ENCODE peak calls at places on chromosomes 5 and 9, in ten cellular contexts. W is MM.1S; I is adrenal gland; U is tibial artery; Z is CD4-positive, alpha-beta memory T cell; T is brain microvascular endothelial cell; A is PC-3; P is ascending aorta; J is SJCRH30; O is Peyer's patch. E is an unnamed sample.

GRCh38 chr5:115857621-115858349 is 16.1 kb downstream of the AP3S1 start:
- DNase-seq in J (no peak), O (no peak), P (no peak), Z (no peak), W (no peak), I (no peak), A (peak; percentile 81), T (peak; percentile 72), U (no peak), E (no peak)

GRCh38 chr5:178114325-178115135 is 1.2 kb downstream of the N4BP3 start:
- DNase-seq in Z (peak; percentile 54), P (no peak), W (no peak), I (no peak), O (peak; percentile 67), U (no peak), J (peak; percentile 59), T (no peak), A (no peak), E (no peak)

GRCh38 chr5:157961828-157962390 is 103.0 kb upstream of the CLINT1 start:
- DNase-seq in O (no peak), J (no peak), T (no peak), I (no peak), P (no peak), Z (no peak), U (no peak), W (no peak), A (no peak), E (no peak)

GRCh38 chr5:1737790-1738405 is 61.7 kb downstream of the MRPL36 start:
- DNase-seq in A (peak; percentile 53), O (peak; percentile 51), T (peak; percentile 18), J (peak; percentile 13), U (no peak), W (peak; percentile 56), I (peak; percentile 40), Z (peak; percentile 52), P (no peak), E (peak; percentile 48)

GRCh38 chr5:132283423-132284043 is 10.7 kb upstream of the SLC22A4 start:
- DNase-seq in P (no peak), O (no peak), T (peak; percentile 79), Z (no peak), A (peak; percentile 47), J (peak; percentile 85), U (no peak), W (no peak), I (peak; percentile 83), E (no peak)

GRCh38 chr5:63263409-63263808 is 684.8 kb downstream of the LRRC70 start:
- DNase-seq in I (no peak), P (no peak), O (no peak), Z (no peak), A (no peak), T (no peak), J (no peak), W (no peak), U (no peak), E (no peak)

GRCh38 chr9:87570000-87570834 is 72.5 kb downstream of the DAPK1 start:
- DNase-seq in W (no peak), U (no peak), J (no peak), P (no peak), T (no peak), O (no peak), I (no peak), Z (no peak), A (no peak), E (no peak)

GRCh38 chr9:134031783-134032182 is 6.5 kb downstream of the BRD3OS start:
- DNase-seq in T (no peak), J (no peak), O (no peak), W (no peak), A (no peak), U (no peak), I (no peak), P (no peak), Z (no peak), E (no peak)

GRCh38 chr5:994272-994607 is 14.4 kb upstream of the NKD2 start:
- DNase-seq in I (no peak), J (no peak), W (no peak), T (no peak), O (no peak), P (peak; percentile 2), U (peak; percentile 29), A (no peak), Z (no peak), E (no peak)

GRCh38 chr5:151048526-151048925 is 28.1 kb downstream of the GPX3 start:
- DNase-seq in A (peak; percentile 50), I (no peak), U (no peak), Z (no peak), W (no peak), J (no peak), P (no peak), O (no peak), T (no peak), E (no peak)

GRCh38 chr5:168136340-168136739 is 155.1 kb upstream of the WWC1 start:
- DNase-seq in T (no peak), A (no peak), I (no peak), Z (no peak), P (no peak), J (no peak), W (no peak), U (no peak), O (no peak), E (no peak)

GRCh38 chr5:74543162-74543995 is 97.1 kb downstream of the ENC1 start:
- DNase-seq in J (peak; percentile 88), W (no peak), P (no peak), Z (no peak), O (no peak), I (peak; percentile 29), A (peak; percentile 92), U (no peak), T (peak; percentile 84), E (no peak)

GRCh38 chr5:112371054-112371453 is 48.0 kb downstream of the EPB41L4A start:
- DNase-seq in Z (no peak), U (no peak), A (no peak), W (no peak), I (no peak), J (no peak), T (no peak), O (no peak), P (no peak), E (no peak)
- H3K4me3 ChIP-seq in Z (no peak overlapping the region), U (no peak overlapping the region), A (no peak overlapping the region), W (no peak overlapping the region), I (no peak overlapping the region), J (no peak overlapping the region), T (no peak overlapping the region), O (no peak overlapping the region), P (no peak overlapping the region), E (no peak overlapping the region)

DNA sequence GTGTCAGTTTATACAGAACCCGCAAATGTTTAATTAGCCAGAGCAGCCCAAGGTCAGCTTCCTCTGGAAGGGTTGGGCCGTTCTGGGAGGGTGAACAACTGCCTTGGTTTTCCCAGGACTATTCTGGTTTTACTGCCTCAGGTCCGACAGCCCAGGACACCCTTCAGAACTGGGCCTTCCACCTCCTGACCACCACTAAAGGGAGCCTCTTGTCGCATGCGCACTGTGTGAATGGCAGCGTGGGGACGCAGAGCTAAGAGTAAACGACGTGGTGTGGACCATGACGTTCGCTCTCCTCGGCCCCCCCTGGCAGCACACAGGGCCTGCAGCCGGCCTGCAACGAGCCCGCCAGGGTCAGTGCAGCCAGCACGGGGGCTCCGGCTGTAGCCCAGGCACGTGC is 214.9 kb downstream of the FANCC start:
- DNase-seq in U (no peak), I (no peak), O (no peak), J (no peak), W (no peak), P (no peak), T (no peak), Z (no peak), A (no peak), E (no peak)
- H3K27ac ChIP-seq in U (peak overlapping the region; percentile 93), I (no peak overlapping the region), O (no peak overlapping the region), J (no peak overlapping the region), W (no peak overlapping the region), P (peak overlapping the region; percentile 95), T (no peak overlapping the region), Z (no peak overlapping the region), A (no peak overlapping the region), E (no peak overlapping the region)

DNA sequence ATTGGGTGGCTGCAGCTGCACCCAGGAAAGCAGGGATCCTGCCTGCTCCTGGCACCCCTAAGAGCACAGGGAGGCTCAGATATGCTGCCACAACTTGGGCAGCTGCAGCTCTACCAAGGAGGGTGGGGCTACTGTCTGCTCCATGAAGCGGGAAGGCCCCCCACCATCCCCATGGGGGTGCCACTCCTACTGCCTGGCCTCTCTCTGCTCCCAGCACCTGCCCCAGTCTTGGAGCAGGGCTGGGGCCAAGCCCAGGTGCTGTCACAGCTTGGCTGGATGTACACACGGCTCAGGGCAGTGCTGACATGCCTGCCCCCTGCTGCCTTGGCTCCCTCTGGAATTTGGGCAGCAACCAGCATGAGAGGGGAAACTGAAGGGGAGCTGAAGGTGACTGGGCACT is 214.7 kb upstream of the PLPPR1 start:
- DNase-seq in U (no peak), O (no peak), P (no peak), W (no peak), Z (no peak), A (no peak), T (no peak), J (no peak), I (no peak), E (no peak)
- H3K4me3 ChIP-seq in U (no peak overlapping the region), O (no peak overlapping the region), P (no peak overlapping the region), W (no peak overlapping the region), Z (no peak overlapping the region), A (no peak overlapping the region), T (no peak overlapping the region), J (no peak overlapping the region), I (no peak overlapping the region), E (no peak overlapping the region)

GRCh38 chr9:14156046-14156445 is 157.9 kb downstream of the NFIB start:
- DNase-seq in W (peak; percentile 73), P (no peak), A (no peak), U (no peak), I (no peak), T (no peak), J (no peak), Z (no peak), O (no peak), E (no peak)
- H3K27ac ChIP-seq in W (no peak overlapping the region), P (no peak overlapping the region), A (no peak overlapping the region), U (no peak overlapping the region), I (no peak overlapping the region), T (no peak overlapping the region), J (no peak overlapping the region), Z (no peak overlapping the region), O (no peak overlapping the region), E (no peak overlapping the region)

GRCh38 chr5:34524123-34524522 is 132.0 kb upstream of the RAI14 start:
- DNase-seq in W (no peak), T (peak; percentile 85), J (no peak), I (peak; percentile 81), Z (no peak), O (no peak), A (peak; percentile 85), P (no peak), U (no peak), E (no peak)
- H3K4me3 ChIP-seq in W (no peak overlapping the region), T (no peak overlapping the region), J (no peak overlapping the region), I (no peak overlapping the region), Z (no peak overlapping the region), O (no peak overlapping the region), A (no peak overlapping the region), P (no peak overlapping the region), U (no peak overlapping the region), E (no peak overlapping the region)

E was measured in naive thymus-derived CD4-positive, alpha-beta T cell.